ENCODE peak calls at places on chromosome 21, in eight cellular contexts. L is astrocyte of the spinal cord; P is GM03348; T is stimulated activated CD4-positive, alpha-beta T cell treated with anti-CD3 and anti-CD28 coated beads, Interleukin-1b, Interleukin-23, amount 100 ng/mL, for 24 hours; D is T-helper 2 cell; R is KBM-7; C is GOT3; G is kidney glomerular epithelial cell. N is an unnamed sample.

GRCh38 chr21:32088471-32088870 is 190.4 kb downstream of the MIS18A start:
- DNase-seq in D (no peak), P (no peak), G (no peak), L (no peak), C (no peak), T (no peak), R (no peak), N (no peak)

GRCh38 chr21:20026517-20026916 is 971.7 kb upstream of the NCAM2 start:
- DNase-seq in D (no peak), P (no peak), C (no peak), R (no peak), T (no peak), G (no peak), L (no peak), N (no peak)

GRCh38 chr21:26142363-26142762 is 28.2 kb downstream of the APP start:
- DNase-seq in G (no peak), T (no peak), C (no peak), L (no peak), D (no peak), P (no peak), R (no peak), N (no peak)

GRCh38 chr21:38439957-38440356 is 58.3 kb downstream of the ERG start:
- DNase-seq in D (no peak), R (peak), T (no peak), P (no peak), L (no peak), G (no peak), C (no peak), N (peak)

GRCh38 chr21:31845151-31845550 is 27.7 kb upstream of the HUNK start:
- DNase-seq in T (no peak), D (no peak), L (no peak), P (no peak), G (no peak), R (no peak), C (no peak), N (no peak)

GRCh38 chr21:23887709-23888303 is 1719.5 kb downstream of the MRPL39 start:
- DNase-seq in R (peak), D (peak), L (no peak), P (no peak), G (no peak), C (no peak), T (no peak), N (peak)

GRCh38 chr21:28790335-28790734 is 202.3 kb downstream of the LTN1 start:
- DNase-seq in R (no peak), C (no peak), P (no peak), G (no peak), D (no peak), L (no peak), T (no peak), N (no peak)

GRCh38 chr21:44579056-44579832 is 1.2 kb downstream of the KRTAP10-5 start:
- DNase-seq in L (no peak), D (no peak), P (no peak), G (no peak), T (no peak), C (no peak), R (no peak), N (no peak)

GRCh38 chr21:36171741-36172331 is 15.2 kb downstream of the DOP1B start:
- DNase-seq in G (no peak), C (no peak), D (no peak), T (no peak), P (no peak), R (no peak), L (no peak), N (no peak)

GRCh38 chr21:39114871-39115658 is 68.2 kb downstream of the PSMG1 start:
- DNase-seq in L (peak), T (no peak), C (peak), G (peak), R (no peak), P (peak), D (no peak), N (no peak)

GRCh38 chr21:35408401-35408800 is 359.3 kb upstream of the RUNX1 start:
- DNase-seq in L (no peak), P (peak), D (no peak), R (no peak), C (no peak), T (no peak), G (no peak), N (no peak)

GRCh38 chr21:32070693-32071330 is 198.0 kb downstream of the HUNK start:
- DNase-seq in L (no peak), G (no peak), P (no peak), R (no peak), D (no peak), C (no peak), T (no peak), N (no peak)

N was measured in AML-193.